ENCODE peak calls at places on chromosomes 6 and 20, in six cellular contexts. P, T, Y, Z, K and G are unnamed samples. For H3K9me3, the result is how much of the 10 kb centered on the place peaks cover.

GRCh38 chr20:33177866-33178265 is 9.9 kb downstream of the BPIFA2 start:
- DNase-seq in Z (no peak), P (no peak), K (no peak), T (no peak), Y (no peak), G (no peak)

GRCh38 chr20:59082077-59082740 is 39.6 kb upstream of the PRELID3B start:
- DNase-seq in T (no peak), P (no peak), Z (no peak), K (no peak), Y (no peak), G (no peak)

GRCh38 chr6:130810307-130811030 is 16.7 kb upstream of the SMLR1 start:
- DNase-seq in K (no peak), Y (no peak), Z (no peak), P (no peak), T (no peak), G (no peak)

GRCh38 chr20:21090112-21090737 is 15.9 kb downstream of the LINC00237 start:
- DNase-seq in K (no peak), P (no peak), Y (no peak), Z (no peak), T (no peak), G (no peak)

GRCh38 chr6:151958332-151958731 is 150.8 kb downstream of the ESR1 start:
- DNase-seq in T (no peak), P (no peak), K (no peak), Z (no peak), Y (no peak), G (no peak)

GRCh38 chr20:14062171-14062570 is 66.9 kb downstream of the MACROD2 start:
- DNase-seq in Y (no peak), T (no peak), P (no peak), Z (no peak), K (no peak), G (no peak)

GRCh38 chr6:132357120-132357519 is 44.2 kb downstream of the MOXD1 start:
- DNase-seq in Z (no peak), T (no peak), K (no peak), P (peak), Y (no peak), G (no peak)

GRCh38 chr6:13282393-13283069 is 45.8 kb downstream of the TBC1D7 start:
- DNase-seq in K (no peak), P (no peak), Y (no peak), T (no peak), Z (no peak), G (no peak)

DNA sequence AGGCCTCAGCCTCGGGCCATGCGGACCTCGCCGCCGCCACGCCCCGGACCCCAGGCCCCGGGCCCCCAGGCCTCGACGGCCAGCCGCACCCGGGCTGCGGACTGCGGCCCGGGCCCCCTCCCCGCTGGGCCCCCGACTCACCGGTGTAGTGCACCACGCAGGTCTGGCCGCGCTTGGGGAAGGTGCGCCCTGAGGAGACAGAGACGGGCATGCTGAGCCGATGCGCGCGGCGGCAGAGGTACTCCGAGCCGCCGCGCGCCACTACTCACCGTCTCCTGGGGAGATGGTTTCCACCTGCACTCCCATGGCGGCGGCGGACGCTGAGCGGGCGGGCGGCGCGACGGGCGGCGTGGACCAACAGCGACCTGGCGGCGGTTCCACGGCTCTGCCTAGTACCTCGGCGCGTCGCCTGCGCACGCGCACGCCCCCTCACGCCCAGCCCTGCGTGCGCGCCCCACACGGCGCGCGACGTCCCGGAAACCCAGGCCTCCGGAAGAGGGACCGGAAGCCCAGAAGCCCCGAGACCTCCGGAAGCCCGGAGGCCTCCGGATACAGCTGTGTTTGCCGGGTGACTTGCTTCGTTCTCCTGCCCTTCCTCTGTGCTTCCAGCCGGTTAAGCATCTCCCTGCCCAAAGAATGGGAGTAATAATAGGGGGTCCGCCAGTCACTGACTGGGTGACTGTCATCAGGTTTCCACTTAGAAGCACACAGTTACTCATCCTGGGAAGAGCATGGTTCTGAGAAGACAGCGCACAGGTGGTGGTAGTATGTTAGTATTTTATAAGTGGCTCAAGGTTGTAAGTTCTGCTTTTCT is at the start of gene FKBP1A:
- DNase-seq in T (peak), Z (peak), Y (peak), P (peak), K (peak), G (peak)
- TF ChIP-seq CTCF in T (peak), Z (peak), Y (no peak), P (no peak), K (no peak), G (peak)

GRCh38 chr6:30518505-30518850 is 29.2 kb downstream of the HLA-E start:
- DNase-seq in Z (no peak), Y (no peak), P (no peak), T (no peak), K (no peak), G (no peak)
- TF ChIP-seq POLR2A in Z (no peak), Y (no peak), P (no peak), T (no peak), K (no peak), G (no peak)

GRCh38 chr20:56174416-56174815 is 74.1 kb upstream of the MC3R start:
- DNase-seq in T (no peak), Y (no peak), Z (no peak), K (no peak), P (no peak), G (no peak)
- H3K9me3 ChIP-seq in T (under half), Y (under half), Z (under half), K (under half), P (under half), G (under half)

GRCh38 chr6:138814179-138814834 is 18.4 kb downstream of the ECT2L start:
- DNase-seq in P (peak), K (no peak), T (no peak), Z (no peak), Y (no peak), G (no peak)

GRCh38 chr6:138815221-138815620 is 19.3 kb downstream of the ECT2L start:
- DNase-seq in T (no peak), P (no peak), K (no peak), Z (no peak), Y (no peak), G (no peak)

GRCh38 chr6:138818496-138819194 is 22.8 kb downstream of the ECT2L start:
- DNase-seq in K (no peak), Y (no peak), Z (no peak), P (peak), T (no peak), G (no peak)

GRCh38 chr6:138817799-138818198 is 21.9 kb downstream of the ECT2L start:
- DNase-seq in T (peak), Y (peak), Z (no peak), P (peak), K (peak), G (no peak)

DNA sequence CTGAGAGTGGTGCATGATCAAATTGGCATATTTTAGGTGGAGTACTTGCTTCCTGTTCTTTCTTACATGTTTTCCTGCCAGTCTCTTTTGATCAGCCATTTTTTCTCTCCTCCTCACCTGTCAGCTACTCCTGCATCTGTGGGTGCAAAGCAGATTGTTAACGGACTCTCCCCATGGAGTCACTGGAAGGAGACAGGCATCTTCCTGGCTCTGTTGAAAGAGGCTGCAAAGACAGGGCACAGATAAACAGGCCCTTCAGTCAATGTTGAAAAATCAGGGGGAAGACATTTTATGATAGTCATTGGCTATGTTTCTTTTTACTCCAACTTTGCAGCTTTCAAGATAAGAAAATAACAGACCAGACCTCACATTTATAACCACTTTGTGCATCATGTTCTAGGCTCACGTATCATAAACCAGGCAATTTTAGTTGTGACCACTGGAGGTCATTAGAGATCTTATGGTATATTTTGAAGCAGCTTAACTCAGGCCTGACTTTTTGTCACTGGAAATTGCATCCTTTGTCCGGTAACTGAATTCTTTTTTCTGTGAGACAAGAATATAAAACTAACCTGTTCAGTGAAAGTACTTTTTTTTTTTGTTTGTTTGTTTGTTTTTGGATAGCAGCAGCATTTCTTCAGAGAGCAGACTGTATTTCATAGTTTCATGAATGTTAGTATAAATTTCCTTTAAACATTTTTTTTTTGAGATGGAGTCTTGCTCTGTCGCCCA is 20.1 kb downstream of the ECT2L start:
- DNase-seq in K (no peak), Z (no peak), T (no peak), P (peak), Y (peak), G (peak)
- TF ChIP-seq CTCF in K (no peak), Z (peak), T (peak), P (peak), Y (peak), G (peak)

GRCh38 chr20:31861346-31862156 is 8.8 kb downstream of the DUSP15 start:
- DNase-seq in Z (peak), K (peak), T (peak), Y (no peak), P (peak), G (no peak)
- TF ChIP-seq POLR2A in Z (no peak), K (no peak), T (no peak), Y (no peak), P (no peak), G (no peak)

DNA sequence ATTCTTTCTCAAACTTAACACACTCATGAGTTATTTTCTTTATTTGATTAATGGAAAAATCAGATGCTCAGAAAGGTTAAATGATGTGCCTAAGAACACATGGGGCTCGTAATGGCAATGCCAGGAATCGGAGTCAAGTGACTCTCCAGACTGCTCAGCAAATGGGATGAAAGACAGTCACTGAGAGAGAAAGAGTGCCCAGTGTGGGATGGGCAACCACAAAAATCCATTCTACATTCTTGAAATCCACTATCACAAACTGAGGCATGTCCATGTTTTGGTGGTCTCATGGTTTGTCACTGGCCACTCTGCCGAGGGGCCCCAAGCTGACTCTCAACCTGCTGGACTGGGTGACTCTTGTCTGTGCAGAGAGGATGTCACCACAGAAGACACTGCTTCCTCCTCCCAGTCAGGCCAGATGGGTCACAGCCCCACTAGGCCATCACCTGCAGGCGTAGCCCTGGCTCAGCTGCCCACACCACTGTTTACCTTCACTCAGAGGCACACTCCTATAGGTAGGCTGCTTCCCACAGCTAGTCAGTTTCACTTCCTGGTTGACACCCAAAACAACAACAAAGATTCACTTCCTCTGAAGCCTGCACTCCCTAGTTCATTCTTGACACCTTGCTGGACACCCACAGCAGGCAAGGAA is 21.5 kb downstream of the MAP1LC3A start:
- DNase-seq in P (no peak), K (peak), T (peak), Z (no peak), Y (no peak), G (no peak)
- H3K9me3 ChIP-seq in P (under half), K (under half), T (under half), Z (under half), Y (under half), G (under half)

GRCh38 chr6:1280666-1281300 is 31.1 kb upstream of the FOXQ1 start:
- DNase-seq in P (no peak), T (no peak), K (no peak), Y (no peak), Z (no peak), G (no peak)

GRCh38 chr6:1279065-1279464 is 32.8 kb upstream of the FOXQ1 start:
- DNase-seq in Y (no peak), P (no peak), T (no peak), Z (no peak), K (no peak), G (no peak)

GRCh38 chr6:1278057-1278720 is 33.7 kb upstream of the FOXQ1 start:
- DNase-seq in T (no peak), Z (no peak), Y (no peak), K (no peak), P (no peak), G (no peak)

GRCh38 chr6:1283486-1283885 is 28.4 kb upstream of the FOXQ1 start:
- DNase-seq in Z (no peak), P (no peak), Y (no peak), T (no peak), K (no peak), G (no peak)

GRCh38 chr6:1281746-1282145 is 30.2 kb upstream of the FOXQ1 start:
- DNase-seq in Z (no peak), Y (no peak), P (no peak), K (no peak), T (no peak), G (no peak)
- TF ChIP-seq CTCF in Z (no peak), Y (no peak), P (no peak), K (no peak), T (no peak), G (no peak)

DNA sequence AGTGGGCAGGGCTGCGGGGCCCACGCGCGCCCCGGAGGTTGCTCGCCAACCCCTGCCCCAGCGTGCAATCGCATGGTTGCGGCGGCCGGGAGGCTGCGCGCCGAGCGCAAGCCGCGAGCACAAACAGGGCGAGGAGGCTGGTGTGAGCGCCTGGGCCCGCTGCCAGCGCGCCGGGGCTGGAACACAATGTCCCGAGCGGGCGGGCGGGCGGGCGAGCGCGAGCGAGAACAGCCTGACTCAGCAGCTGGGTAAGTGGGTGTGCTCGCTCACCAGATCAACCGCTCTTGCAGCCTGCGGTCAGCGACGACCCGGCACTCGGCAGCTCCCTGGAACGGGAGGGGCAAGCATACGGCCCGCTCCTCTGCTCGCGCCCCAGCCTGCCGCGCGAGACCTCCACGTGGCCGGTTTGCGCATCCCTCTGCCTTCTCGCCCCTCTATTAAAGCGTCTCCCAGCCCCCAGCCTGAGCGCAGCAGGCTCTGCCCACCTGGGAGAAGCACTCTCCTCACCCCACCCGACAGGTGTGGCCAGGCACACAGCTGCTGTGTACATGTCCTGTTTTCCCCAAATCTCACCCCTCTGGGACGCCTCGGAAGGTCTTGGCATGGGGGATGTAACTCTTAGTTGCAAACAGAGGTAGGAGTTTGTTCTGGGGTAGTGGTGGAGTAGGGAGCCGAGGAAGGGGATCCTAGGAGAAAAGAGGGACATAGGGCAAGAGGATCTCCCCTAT is 8.7 kb upstream of the ARMC12 start:
- DNase-seq in T (peak), Z (peak), K (peak), P (peak), Y (peak), G (peak)
- TF ChIP-seq POLR2A in T (peak), Z (peak), K (no peak), P (peak), Y (no peak), G (peak)